ENCODE peak calls at places on chromosomes 5 and 9, in four cellular contexts. T is AG09309, G is A673, Q is SW 1271. M is an unnamed sample.

GRCh38 chr9:120513825-120514598 is 66.0 kb downstream of the CDK5RAP2 start:
- DNase-seq in Q (no peak), G (no peak), T (no peak), M (no peak)

GRCh38 chr5:135205616-135206349 is 171.8 kb upstream of the PITX1 start:
- DNase-seq in G (no peak), Q (no peak), T (no peak), M (no peak)

GRCh38 chr5:97550164-97550563 is 367.1 kb upstream of the RIOK2 start:
- DNase-seq in G (peak; percentile 8), Q (no peak), T (peak; percentile 25), M (no peak)

GRCh38 chr9:121157939-121158338 is 43.7 kb downstream of the RAB14 start:
- DNase-seq in T (no peak), G (no peak), Q (no peak), M (no peak)

GRCh38 chr5:102796014-102796413 is 40.9 kb downstream of the PAM start:
- DNase-seq in T (no peak), G (no peak), Q (no peak), M (no peak)

GRCh38 chr9:34592895-34593601 is 3.5 kb upstream of the CNTFR start:
- DNase-seq in T (no peak), G (no peak), Q (no peak), M (no peak)

GRCh38 chr9:98118640-98119601 is at the start of gene TRIM14:
- DNase-seq in Q (peak; percentile 85), G (peak; percentile 57), T (no peak), M (peak; percentile 12)

GRCh38 chr5:9919306-9920030 is 289.3 kb upstream of the TAS2R1 start:
- DNase-seq in G (no peak), Q (no peak), T (no peak), M (no peak)

GRCh38 chr9:110298028-110298605 is 39.5 kb downstream of the TXNDC8 start:
- DNase-seq in Q (no peak), T (no peak), G (no peak), M (no peak)

GRCh38 chr9:91065231-91066041 is 263.8 kb downstream of the SYK start:
- DNase-seq in Q (no peak), T (no peak), G (no peak), M (no peak)

GRCh38 chr9:127716412-127716811 is 533 bp downstream of the TTC16 start:
- DNase-seq in T (no peak), Q (no peak), G (no peak), M (no peak)

M was measured in T1000.